ENCODE peak calls at places on chromosome 9, in nine cellular contexts. One of them, this sample, is unnamed.

GRCh38 chr9:108722396-108722795 is 133.4 kb downstream of the ACTL7B start:
- DNase-seq in HCT116: no peak
- DNase-seq in fibroblast of lung: no peak
- DNase-seq in aorta: peak
- DNase-seq in foreskin fibroblast: no peak
- DNase-seq in A549: no peak
- DNase-seq in astrocyte: no peak
- DNase-seq in choroid plexus epithelial cell: no peak
- DNase-seq in GM12865: no peak
- DNase-seq in this sample: no peak

GRCh38 chr9:92033307-92033706 is 81.9 kb downstream of the SPTLC1 start:
- DNase-seq in HCT116: no peak
- DNase-seq in fibroblast of lung: no peak
- DNase-seq in aorta: no peak
- DNase-seq in foreskin fibroblast: no peak
- DNase-seq in A549: no peak
- DNase-seq in astrocyte: no peak
- DNase-seq in choroid plexus epithelial cell: no peak
- DNase-seq in GM12865: no peak
- DNase-seq in this sample: no peak

GRCh38 chr9:131530546-131530929 is 525 bp downstream of the UCK1 start:
- DNase-seq in HCT116: no peak
- DNase-seq in fibroblast of lung: peak
- DNase-seq in aorta: peak
- DNase-seq in foreskin fibroblast: peak
- DNase-seq in A549: peak
- DNase-seq in astrocyte: no peak
- DNase-seq in choroid plexus epithelial cell: peak
- DNase-seq in GM12865: peak
- DNase-seq in this sample: no peak

GRCh38 chr9:78439866-78440830 is 143.2 kb downstream of the PSAT1 start:
- DNase-seq in HCT116: no peak
- DNase-seq in fibroblast of lung: no peak
- DNase-seq in aorta: no peak
- DNase-seq in foreskin fibroblast: no peak
- DNase-seq in A549: no peak
- DNase-seq in astrocyte: no peak
- DNase-seq in choroid plexus epithelial cell: no peak
- DNase-seq in GM12865: no peak
- DNase-seq in this sample: no peak

GRCh38 chr9:98171176-98171925 is 21.1 kb downstream of the CORO2A start:
- DNase-seq in HCT116: no peak
- DNase-seq in fibroblast of lung: no peak
- DNase-seq in aorta: no peak
- DNase-seq in foreskin fibroblast: no peak
- DNase-seq in A549: no peak
- DNase-seq in astrocyte: no peak
- DNase-seq in choroid plexus epithelial cell: no peak
- DNase-seq in GM12865: no peak
- DNase-seq in this sample: no peak

GRCh38 chr9:91896513-91897121 is 53.4 kb downstream of the ROR2 start:
- DNase-seq in HCT116: no peak
- DNase-seq in fibroblast of lung: peak
- DNase-seq in aorta: peak
- DNase-seq in foreskin fibroblast: no peak
- DNase-seq in A549: no peak
- DNase-seq in astrocyte: peak
- DNase-seq in choroid plexus epithelial cell: peak
- DNase-seq in GM12865: no peak
- DNase-seq in this sample: no peak

GRCh38 chr9:69264526-69264925 is 60.5 kb upstream of the ENTREP1 start:
- DNase-seq in HCT116: no peak
- DNase-seq in fibroblast of lung: no peak
- DNase-seq in aorta: no peak
- DNase-seq in foreskin fibroblast: no peak
- DNase-seq in A549: no peak
- DNase-seq in astrocyte: no peak
- DNase-seq in choroid plexus epithelial cell: no peak
- DNase-seq in GM12865: no peak
- DNase-seq in this sample: no peak

GRCh38 chr9:74645007-74645639 is 148.0 kb downstream of the RORB start:
- DNase-seq in HCT116: peak
- DNase-seq in fibroblast of lung: peak
- DNase-seq in aorta: no peak
- DNase-seq in foreskin fibroblast: no peak
- DNase-seq in A549: no peak
- DNase-seq in astrocyte: no peak
- DNase-seq in choroid plexus epithelial cell: peak
- DNase-seq in GM12865: peak
- DNase-seq in this sample: peak

GRCh38 chr9:119272500-119273211 is 96.6 kb downstream of the BRINP1 start:
- DNase-seq in HCT116: no peak
- DNase-seq in fibroblast of lung: peak
- DNase-seq in aorta: no peak
- DNase-seq in foreskin fibroblast: no peak
- DNase-seq in A549: no peak
- DNase-seq in astrocyte: peak
- DNase-seq in choroid plexus epithelial cell: no peak
- DNase-seq in GM12865: no peak
- DNase-seq in this sample: no peak

GRCh38 chr9:99029083-99029482 is 75.8 kb upstream of the TGFBR1 start:
- DNase-seq in HCT116: no peak
- DNase-seq in fibroblast of lung: no peak
- DNase-seq in aorta: no peak
- DNase-seq in foreskin fibroblast: no peak
- DNase-seq in A549: no peak
- DNase-seq in astrocyte: no peak
- DNase-seq in choroid plexus epithelial cell: no peak
- DNase-seq in GM12865: no peak
- DNase-seq in this sample: no peak

GRCh38 chr9:121271368-121272351 is 3.7 kb downstream of the GSN start:
- DNase-seq in HCT116: no peak
- DNase-seq in fibroblast of lung: peak
- DNase-seq in aorta: peak
- DNase-seq in foreskin fibroblast: peak
- DNase-seq in A549: no peak
- DNase-seq in astrocyte: peak
- DNase-seq in choroid plexus epithelial cell: peak
- DNase-seq in GM12865: no peak
- DNase-seq in this sample: peak

GRCh38 chr9:126625329-126626116 is 11.8 kb downstream of the LMX1B start:
- DNase-seq in HCT116: no peak
- DNase-seq in fibroblast of lung: no peak
- DNase-seq in aorta: no peak
- DNase-seq in foreskin fibroblast: no peak
- DNase-seq in A549: no peak
- DNase-seq in astrocyte: no peak
- DNase-seq in choroid plexus epithelial cell: no peak
- DNase-seq in GM12865: no peak
- DNase-seq in this sample: no peak

GRCh38 chr9:118732998-118733397 is 636.2 kb downstream of the BRINP1 start:
- DNase-seq in HCT116: no peak
- DNase-seq in fibroblast of lung: no peak
- DNase-seq in aorta: no peak
- DNase-seq in foreskin fibroblast: no peak
- DNase-seq in A549: no peak
- DNase-seq in astrocyte: no peak
- DNase-seq in choroid plexus epithelial cell: no peak
- DNase-seq in GM12865: no peak
- DNase-seq in this sample: no peak

GRCh38 chr9:113509463-113509862 is 45.9 kb downstream of the RGS3 start:
- DNase-seq in HCT116: no peak
- DNase-seq in fibroblast of lung: peak
- DNase-seq in aorta: peak
- DNase-seq in foreskin fibroblast: peak
- DNase-seq in A549: no peak
- DNase-seq in astrocyte: peak
- DNase-seq in choroid plexus epithelial cell: peak
- DNase-seq in GM12865: no peak
- DNase-seq in this sample: no peak

GRCh38 chr9:89518466-89519392 is 20.8 kb upstream of the SEMA4D start:
- DNase-seq in HCT116: no peak
- DNase-seq in fibroblast of lung: no peak
- DNase-seq in aorta: no peak
- DNase-seq in foreskin fibroblast: no peak
- DNase-seq in A549: no peak
- DNase-seq in astrocyte: no peak
- DNase-seq in choroid plexus epithelial cell: no peak
- DNase-seq in GM12865: peak
- DNase-seq in this sample: no peak

GRCh38 chr9:132787748-132788159 is 90.3 kb downstream of the AK8 start:
- DNase-seq in HCT116: no peak
- DNase-seq in fibroblast of lung: no peak
- DNase-seq in aorta: no peak
- DNase-seq in foreskin fibroblast: no peak
- DNase-seq in A549: no peak
- DNase-seq in astrocyte: no peak
- DNase-seq in choroid plexus epithelial cell: no peak
- DNase-seq in GM12865: peak
- DNase-seq in this sample: no peak

GRCh38 chr9:133979124-133979920 is 12.8 kb downstream of the VAV2 start:
- DNase-seq in HCT116: no peak
- DNase-seq in fibroblast of lung: peak
- DNase-seq in aorta: peak
- DNase-seq in foreskin fibroblast: peak
- DNase-seq in A549: no peak
- DNase-seq in astrocyte: peak
- DNase-seq in choroid plexus epithelial cell: peak
- DNase-seq in GM12865: peak
- DNase-seq in this sample: no peak

GRCh38 chr9:135147473-135147805 is 60.0 kb downstream of the OLFM1 start:
- DNase-seq in HCT116: no peak
- DNase-seq in fibroblast of lung: no peak
- DNase-seq in aorta: no peak
- DNase-seq in foreskin fibroblast: no peak
- DNase-seq in A549: no peak
- DNase-seq in astrocyte: no peak
- DNase-seq in choroid plexus epithelial cell: no peak
- DNase-seq in GM12865: no peak
- DNase-seq in this sample: no peak

GRCh38 chr9:38018964-38019602 is 49.9 kb downstream of the SHB start:
- DNase-seq in HCT116: no peak
- DNase-seq in fibroblast of lung: peak
- DNase-seq in aorta: no peak
- DNase-seq in foreskin fibroblast: peak
- DNase-seq in A549: peak
- DNase-seq in astrocyte: peak
- DNase-seq in choroid plexus epithelial cell: peak
- DNase-seq in GM12865: no peak
- DNase-seq in this sample: no peak

GRCh38 chr9:71459082-71459481 is 309.2 kb downstream of the CEMIP2 start:
- DNase-seq in HCT116: no peak
- DNase-seq in fibroblast of lung: no peak
- DNase-seq in aorta: no peak
- DNase-seq in foreskin fibroblast: no peak
- DNase-seq in A549: no peak
- DNase-seq in astrocyte: no peak
- DNase-seq in choroid plexus epithelial cell: no peak
- DNase-seq in GM12865: no peak
- DNase-seq in this sample: no peak

GRCh38 chr9:9563817-9564216 is 1049.0 kb downstream of the PTPRD start:
- DNase-seq in HCT116: no peak
- DNase-seq in fibroblast of lung: no peak
- DNase-seq in aorta: no peak
- DNase-seq in foreskin fibroblast: no peak
- DNase-seq in A549: no peak
- DNase-seq in astrocyte: no peak
- DNase-seq in choroid plexus epithelial cell: no peak
- DNase-seq in GM12865: no peak
- DNase-seq in this sample: no peak

GRCh38 chr9:113602126-113603119 is 138.9 kb downstream of the RGS3 start:
- DNase-seq in HCT116: peak
- DNase-seq in fibroblast of lung: peak
- DNase-seq in aorta: peak
- DNase-seq in foreskin fibroblast: peak
- DNase-seq in A549: no peak
- DNase-seq in astrocyte: peak
- DNase-seq in choroid plexus epithelial cell: peak
- DNase-seq in GM12865: no peak
- DNase-seq in this sample: no peak

GRCh38 chr9:128094166-128094949 is 26.3 kb downstream of the SLC25A25 start:
- DNase-seq in HCT116: peak
- DNase-seq in fibroblast of lung: peak
- DNase-seq in aorta: peak
- DNase-seq in foreskin fibroblast: peak
- DNase-seq in A549: peak
- DNase-seq in astrocyte: peak
- DNase-seq in choroid plexus epithelial cell: peak
- DNase-seq in GM12865: peak
- DNase-seq in this sample: peak
- H3K4me3 ChIP-seq in HCT116: no peak
- H3K4me3 ChIP-seq in fibroblast of lung: peak
- H3K4me3 ChIP-seq in aorta: no peak
- H3K4me3 ChIP-seq in foreskin fibroblast: peak
- H3K4me3 ChIP-seq in A549: no peak
- H3K4me3 ChIP-seq in astrocyte: peak
- H3K4me3 ChIP-seq in choroid plexus epithelial cell: no peak
- H3K4me3 ChIP-seq in GM12865: no peak
- H3K4me3 ChIP-seq in this sample: no peak

GRCh38 chr9:111525056-111525977 is at the start of gene ZNF483:
- DNase-seq in HCT116: peak
- DNase-seq in fibroblast of lung: peak
- DNase-seq in aorta: peak
- DNase-seq in foreskin fibroblast: peak
- DNase-seq in A549: peak
- DNase-seq in astrocyte: peak
- DNase-seq in choroid plexus epithelial cell: peak
- DNase-seq in GM12865: peak
- DNase-seq in this sample: peak
- H3K4me3 ChIP-seq in HCT116: peak
- H3K4me3 ChIP-seq in fibroblast of lung: peak
- H3K4me3 ChIP-seq in aorta: peak
- H3K4me3 ChIP-seq in foreskin fibroblast: peak
- H3K4me3 ChIP-seq in A549: peak
- H3K4me3 ChIP-seq in astrocyte: peak
- H3K4me3 ChIP-seq in choroid plexus epithelial cell: peak
- H3K4me3 ChIP-seq in GM12865: peak
- H3K4me3 ChIP-seq in this sample: peak

GRCh38 chr9:129885018-129885669 is 49.9 kb downstream of the USP20 start:
- DNase-seq in HCT116: no peak
- DNase-seq in fibroblast of lung: no peak
- DNase-seq in aorta: peak
- DNase-seq in foreskin fibroblast: no peak
- DNase-seq in A549: no peak
- DNase-seq in astrocyte: no peak
- DNase-seq in choroid plexus epithelial cell: no peak
- DNase-seq in GM12865: peak
- DNase-seq in this sample: no peak
- H3K4me3 ChIP-seq in HCT116: peak
- H3K4me3 ChIP-seq in fibroblast of lung: no peak
- H3K4me3 ChIP-seq in aorta: no peak
- H3K4me3 ChIP-seq in foreskin fibroblast: no peak
- H3K4me3 ChIP-seq in A549: peak
- H3K4me3 ChIP-seq in astrocyte: no peak
- H3K4me3 ChIP-seq in choroid plexus epithelial cell: peak
- H3K4me3 ChIP-seq in GM12865: peak
- H3K4me3 ChIP-seq in this sample: peak

DNA sequence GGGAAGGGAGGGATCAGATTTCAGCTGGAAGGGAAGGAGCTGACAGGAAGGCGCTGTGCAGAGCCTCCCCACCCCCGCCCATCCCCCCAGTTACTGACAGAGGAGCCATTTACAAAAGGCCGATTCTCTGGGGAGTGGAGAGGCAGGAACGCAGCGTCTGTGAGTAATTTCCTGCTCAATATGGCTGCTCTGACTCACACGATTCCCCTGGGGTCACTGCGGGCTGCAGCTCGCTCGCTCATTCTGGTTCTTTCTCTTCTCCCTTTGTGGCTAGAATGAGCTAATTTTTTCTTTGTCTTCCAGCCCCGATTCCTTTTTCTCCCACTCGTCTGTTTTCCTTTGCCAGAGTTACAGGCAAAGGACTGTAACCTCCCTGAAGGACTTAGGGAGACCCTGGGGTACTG is 28.8 kb downstream of the PTPA start:
- DNase-seq in HCT116: peak
- DNase-seq in fibroblast of lung: peak
- DNase-seq in aorta: peak
- DNase-seq in foreskin fibroblast: peak
- DNase-seq in A549: peak
- DNase-seq in astrocyte: peak
- DNase-seq in choroid plexus epithelial cell: peak
- DNase-seq in GM12865: peak
- DNase-seq in this sample: peak
- H3K4me3 ChIP-seq in HCT116: peak
- H3K4me3 ChIP-seq in fibroblast of lung: peak
- H3K4me3 ChIP-seq in aorta: no peak
- H3K4me3 ChIP-seq in foreskin fibroblast: peak
- H3K4me3 ChIP-seq in A549: peak
- H3K4me3 ChIP-seq in astrocyte: peak
- H3K4me3 ChIP-seq in choroid plexus epithelial cell: peak
- H3K4me3 ChIP-seq in GM12865: peak
- H3K4me3 ChIP-seq in this sample: peak